ENCODE peak calls at places on chromosomes 12 and 14, in seven cellular contexts. X is stromal cell of bone marrow, F is AG08395, S is NB4, Q is fibroblast of mammary gland, Z is left cardiac atrium, H is ACHN. V is an unnamed sample.

GRCh38 chr14:29442720-29443119 is 484.9 kb downstream of the PRKD1 start:
- DNase-seq in Z (no peak), X (peak; percentile 38), Q (peak; percentile 79), S (no peak), H (peak; percentile 31), F (peak; percentile 51), V (no peak)

GRCh38 chr12:12648951-12649650 is 37.4 kb downstream of the CREBL2 start:
- DNase-seq in H (no peak), S (no peak), X (no peak), F (no peak), Q (no peak), Z (no peak), V (no peak)

GRCh38 chr12:128365032-128365431 is 98.1 kb downstream of the TMEM132C start:
- DNase-seq in Q (no peak), H (no peak), F (no peak), S (no peak), Z (no peak), X (no peak), V (no peak)

GRCh38 chr12:47954467-47955045 is 8.8 kb upstream of the TMEM106C start:
- DNase-seq in H (no peak), S (no peak), X (no peak), F (no peak), Z (no peak), Q (no peak), V (no peak)

GRCh38 chr12:129193263-129193871 is 340.1 kb downstream of the GLT1D1 start:
- DNase-seq in H (peak; percentile 26), Z (no peak), X (no peak), Q (peak; percentile 5), F (no peak), S (peak; percentile 57), V (peak; percentile 53)

GRCh38 chr14:90000935-90001334 is 45.2 kb downstream of the TDP1 start:
- DNase-seq in Q (no peak), F (no peak), S (no peak), Z (no peak), X (no peak), H (no peak), V (no peak)

GRCh38 chr14:97931273-97931672 is 1134.1 kb downstream of the VRK1 start:
- DNase-seq in F (no peak), S (no peak), H (no peak), X (no peak), Z (no peak), Q (no peak), V (no peak)

GRCh38 chr14:68807987-68808386 is 15.1 kb upstream of the ZFP36L1 start:
- DNase-seq in Z (no peak), F (no peak), H (no peak), Q (no peak), X (no peak), S (no peak), V (no peak)

GRCh38 chr14:70254476-70254961 is 65.8 kb upstream of the SLC8A3 start:
- DNase-seq in X (no peak), F (no peak), S (peak; percentile 11), Z (peak; percentile 44), Q (peak; percentile 8), H (peak; percentile 57), V (peak; percentile 49)

V was measured in KBM-7.